ENCODE peak calls at places on chromosomes 16 and 17, in nine cellular contexts. B, M, L, J, A, U, K, H and P are unnamed samples.

GRCh38 chr17:78343099-78343432 is 16.8 kb downstream of the SOCS3 start:
- DNase-seq in B (peak), M (peak), L (no peak), J (no peak), A (peak), U (no peak), K (no peak), H (peak), P (no peak)

GRCh38 chr17:46772013-46772878 is 46.2 kb downstream of the WNT3 start:
- DNase-seq in B (peak), M (no peak), L (no peak), J (no peak), A (peak), U (no peak), K (peak), H (peak), P (no peak)

GRCh38 chr16:22322021-22322471 is 24.8 kb downstream of the POLR3E start:
- DNase-seq in B (no peak), M (no peak), L (no peak), J (no peak), A (no peak), U (no peak), K (no peak), H (no peak), P (no peak)

GRCh38 chr16:66548868-66549267 is 1.1 kb downstream of the TK2 start:
- DNase-seq in B (no peak), M (no peak), L (no peak), J (no peak), A (no peak), U (no peak), K (no peak), H (no peak), P (no peak)

GRCh38 chr17:20156196-20157077 is 147.3 kb downstream of the SPECC1 start:
- DNase-seq in B (peak), M (no peak), L (no peak), J (peak), A (peak), U (peak), K (peak), H (no peak), P (no peak)

GRCh38 chr16:1305823-1306222 is 3.6 kb upstream of the UBE2I start:
- DNase-seq in B (no peak), M (no peak), L (no peak), J (no peak), A (no peak), U (no peak), K (no peak), H (no peak), P (no peak)

GRCh38 chr16:4064950-4065352 is 51.3 kb downstream of the ADCY9 start:
- DNase-seq in B (no peak), M (no peak), L (no peak), J (no peak), A (no peak), U (peak), K (no peak), H (no peak), P (no peak)

GRCh38 chr16:83968483-83968865 is 430 bp downstream of the NECAB2 start:
- DNase-seq in B (peak), M (no peak), L (no peak), J (no peak), A (peak), U (no peak), K (peak), H (no peak), P (no peak)

GRCh38 chr16:66054095-66054494 is 312.4 kb upstream of the CDH5 start:
- DNase-seq in B (no peak), M (no peak), L (no peak), J (no peak), A (no peak), U (no peak), K (no peak), H (no peak), P (no peak)

GRCh38 chr17:77083547-77083946 is 57.2 kb upstream of the SEC14L1 start:
- DNase-seq in B (no peak), M (no peak), L (no peak), J (no peak), A (no peak), U (no peak), K (no peak), H (no peak), P (no peak)

GRCh38 chr16:84907575-84907974 is 87.8 kb downstream of the CRISPLD2 start:
- DNase-seq in B (no peak), M (no peak), L (no peak), J (no peak), A (peak), U (no peak), K (no peak), H (peak), P (no peak)

GRCh38 chr17:77492446-77493237 is 351.9 kb downstream of the SEC14L1 start:
- DNase-seq in B (no peak), M (no peak), L (peak), J (no peak), A (no peak), U (no peak), K (no peak), H (no peak), P (no peak)

GRCh38 chr16:81116285-81116684 is 20.1 kb upstream of the GCSH start:
- DNase-seq in B (no peak), M (no peak), L (no peak), J (no peak), A (no peak), U (no peak), K (no peak), H (no peak), P (no peak)